ENCODE peak calls at places on chromosome 9, in five cellular contexts. Q is effector memory CD4-positive, alpha-beta T cell; G is PC-3; F is thoracic aorta; M is pancreas. U is an unnamed sample. For H3K36me3, the result is how much of the 10 kb centered on the place peaks cover.

GRCh38 chr9:23851024-23851629 is 25.1 kb upstream of the ELAVL2 start:
- DNase-seq in Q (no peak), G (no peak), F (no peak), M (peak), U (no peak)

GRCh38 chr9:83544002-83544698 is 5.9 kb upstream of the FRMD3 start:
- DNase-seq in Q (no peak), G (peak), F (no peak), M (no peak), U (peak)

GRCh38 chr9:132128191-132128590 is 33.7 kb upstream of the NTNG2 start:
- DNase-seq in Q (no peak), G (no peak), F (no peak), M (no peak), U (no peak)

GRCh38 chr9:120904061-120904998 is 22.3 kb downstream of the TRAF1 start:
- DNase-seq in Q (peak), G (no peak), F (no peak), M (no peak), U (no peak)

GRCh38 chr9:89153618-89154017 is 25.0 kb downstream of the SHC3 start:
- DNase-seq in Q (no peak), G (peak), F (peak), M (no peak), U (peak)

GRCh38 chr9:14829204-14829603 is 81.0 kb downstream of the FREM1 start:
- DNase-seq in Q (no peak), G (no peak), F (no peak), M (no peak), U (no peak)

GRCh38 chr9:13049223-13049622 is 230.3 kb downstream of the MPDZ start:
- DNase-seq in Q (no peak), G (no peak), F (no peak), M (no peak), U (no peak)

GRCh38 chr9:91711755-91712591 is 238.1 kb downstream of the ROR2 start:
- DNase-seq in Q (no peak), G (peak), F (no peak), M (no peak), U (no peak)

GRCh38 chr9:123269316-123269715 is 930 bp upstream of the STRBP start:
- DNase-seq in Q (no peak), G (no peak), F (no peak), M (no peak), U (no peak)

GRCh38 chr9:90858505-90858904 is 56.9 kb downstream of the SYK start:
- DNase-seq in Q (no peak), G (no peak), F (no peak), M (no peak), U (no peak)

GRCh38 chr9:37583522-37584121 is 7.4 kb upstream of the FBXO10 start:
- DNase-seq in Q (no peak), G (no peak), F (no peak), M (no peak), U (no peak)

GRCh38 chr9:79220246-79220645 is 351.5 kb upstream of the TLE4 start:
- DNase-seq in Q (no peak), G (no peak), F (no peak), M (no peak), U (no peak)

GRCh38 chr9:82117528-82117927 is 129.0 kb downstream of the SPATA31D1 start:
- DNase-seq in Q (no peak), G (no peak), F (no peak), M (no peak), U (no peak)

GRCh38 chr9:112249277-112249676 is 74.2 kb upstream of the SUSD1 start:
- DNase-seq in Q (no peak), G (peak), F (no peak), M (no peak), U (no peak)

GRCh38 chr9:13358128-13358527 is 78.6 kb upstream of the MPDZ start:
- DNase-seq in Q (no peak), G (peak), F (no peak), M (no peak), U (peak)

GRCh38 chr9:37676411-37676830 is 25.7 kb downstream of the FRMPD1 start:
- DNase-seq in Q (no peak), G (no peak), F (no peak), M (no peak), U (no peak)

GRCh38 chr9:130034570-130034969 is 8.4 kb downstream of the FNBP1 start:
- DNase-seq in Q (no peak), G (peak), F (no peak), M (no peak), U (no peak)

GRCh38 chr9:89622933-89623861 is 18.4 kb downstream of the GADD45G start:
- DNase-seq in Q (no peak), G (no peak), F (no peak), M (no peak), U (no peak)

GRCh38 chr9:4955836-4956235 is 29.2 kb upstream of the JAK2 start:
- DNase-seq in Q (no peak), G (peak), F (no peak), M (no peak), U (no peak)

GRCh38 chr9:89483592-89484474 is 14.1 kb downstream of the SEMA4D start:
- DNase-seq in Q (peak), G (no peak), F (no peak), M (no peak), U (no peak)

GRCh38 chr9:123349691-123350480 is 6.1 kb upstream of the CRB2 start:
- DNase-seq in Q (peak), G (peak), F (no peak), M (no peak), U (no peak)

GRCh38 chr9:34517185-34517584 is 5.6 kb downstream of the ENHO start:
- DNase-seq in Q (no peak), G (no peak), F (no peak), M (no peak), U (no peak)

GRCh38 chr9:35666045-35666444 is 1.1 kb upstream of the ARHGEF39 start:
- DNase-seq in Q (no peak), G (no peak), F (no peak), M (no peak), U (no peak)

GRCh38 chr9:94950733-94951590 is 224.5 kb downstream of the AOPEP start:
- DNase-seq in Q (no peak), G (no peak), F (no peak), M (no peak), U (no peak)

GRCh38 chr9:70641631-70642030 is 227.2 kb upstream of the KLF9 start:
- DNase-seq in Q (no peak), G (no peak), F (no peak), M (no peak), U (no peak)

GRCh38 chr9:127500862-127501261 is 49.6 kb downstream of the LRSAM1 start:
- DNase-seq in Q (no peak), G (no peak), F (no peak), M (peak), U (no peak)
- H3K36me3 ChIP-seq in Q (under half), G (under half), F (under half), M (under half), U (under half)

DNA sequence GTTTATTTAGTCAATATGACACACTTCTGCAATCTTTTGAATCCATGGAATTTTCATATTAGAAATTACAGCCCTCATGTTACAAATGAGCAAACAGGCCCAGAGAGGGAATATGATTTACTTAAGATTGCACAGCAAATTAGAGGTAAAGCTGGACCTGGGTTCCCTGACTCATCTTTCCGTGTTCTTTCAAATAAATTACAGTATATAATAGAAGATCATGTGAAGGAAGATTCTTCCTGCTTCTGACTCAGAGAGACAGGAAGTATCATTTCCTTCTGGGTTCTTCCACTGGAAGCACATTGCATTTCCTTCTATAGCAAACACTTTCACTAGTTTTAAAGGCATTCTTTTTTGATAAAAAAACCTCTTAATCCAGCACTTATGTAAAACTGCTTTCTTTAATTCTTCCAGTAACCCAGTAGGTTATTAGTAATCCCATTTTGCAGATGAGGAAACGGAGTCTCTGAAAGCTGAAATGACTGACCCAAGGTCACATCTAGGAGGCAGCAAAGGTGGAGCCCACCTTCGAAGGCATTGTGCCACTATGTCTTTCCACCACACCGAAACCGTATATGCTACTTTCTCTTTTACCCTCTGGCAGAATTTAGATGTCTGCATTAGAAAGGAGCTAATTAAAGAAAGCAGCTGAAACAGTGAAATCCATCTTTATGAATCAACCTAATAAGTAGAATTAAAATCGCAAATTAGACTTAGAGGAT is 566.7 kb upstream of the KLF4 start:
- DNase-seq in Q (no peak), G (peak), F (no peak), M (no peak), U (no peak)
- H3K4me3 ChIP-seq in Q (no peak), G (peak), F (no peak), M (no peak), U (no peak)

DNA sequence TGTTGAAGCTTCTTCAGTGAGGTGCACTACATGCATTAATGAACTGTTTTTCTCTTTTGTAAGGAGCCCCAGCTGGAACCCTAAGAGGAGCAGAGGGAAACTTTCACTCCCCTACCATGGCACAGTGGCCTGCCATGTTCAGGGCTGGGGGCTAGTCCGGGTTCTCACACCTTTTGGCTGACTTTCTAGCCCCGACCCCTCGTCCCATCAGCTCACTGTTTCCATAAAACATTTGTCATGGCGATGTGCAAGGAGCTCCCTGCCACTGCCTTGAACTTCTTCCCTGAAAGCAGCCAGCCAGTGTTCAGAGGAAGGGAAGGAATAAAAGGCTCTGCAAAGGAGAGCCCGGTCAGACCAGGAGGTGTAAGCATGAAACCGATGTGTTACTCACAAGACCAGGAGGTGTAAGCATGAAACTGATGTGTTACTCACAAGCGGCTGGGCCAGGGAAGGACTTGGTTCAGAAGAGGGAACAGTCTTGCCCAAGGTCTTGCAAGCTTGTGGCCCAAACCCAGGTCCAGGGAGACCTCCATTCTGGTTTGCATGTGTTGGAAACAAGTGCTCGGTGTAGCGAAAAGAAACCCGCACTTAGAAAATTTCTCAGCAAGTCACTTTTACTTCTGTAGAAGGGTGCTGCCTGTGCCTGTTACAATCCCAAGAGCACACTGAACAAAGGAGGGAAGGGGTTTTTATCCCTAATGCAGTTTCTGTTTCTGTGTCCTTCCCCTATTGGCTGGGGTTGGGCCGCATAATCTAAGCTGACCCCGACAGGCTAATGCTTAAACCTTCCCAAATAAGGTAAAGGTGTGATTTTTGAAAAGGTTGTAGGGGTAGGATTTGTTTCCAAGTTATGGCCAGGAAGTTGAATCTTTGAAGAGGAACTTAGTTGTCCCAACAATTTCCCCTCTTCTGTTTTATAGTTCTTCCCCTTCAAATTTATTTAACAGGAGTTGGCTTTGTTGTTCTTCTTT is 3.4 kb upstream of the ABO start:
- DNase-seq in Q (no peak), G (no peak), F (no peak), M (no peak), U (no peak)
- H3K36me3 ChIP-seq in Q (under half), G (under half), F (under half), M (under half), U (under half)

DNA sequence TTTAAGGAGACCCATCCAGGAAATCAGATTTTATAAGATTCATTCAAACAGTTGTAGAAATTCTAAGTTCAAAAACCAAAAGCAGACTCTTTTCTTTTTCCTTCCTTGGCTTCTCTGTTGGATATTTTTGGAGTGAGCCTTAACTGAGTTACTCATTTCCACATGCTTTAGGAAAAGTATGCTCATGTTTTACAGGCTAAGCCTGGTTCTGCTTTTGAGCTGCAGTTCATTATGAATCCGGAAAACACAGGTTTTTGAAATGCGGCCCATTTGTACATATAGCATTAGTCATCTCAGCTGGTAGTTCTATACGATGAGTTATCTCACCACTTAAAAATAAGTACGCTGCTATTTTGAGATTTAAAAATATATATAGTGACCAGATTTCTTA is 156.6 kb upstream of the DMRT1 start:
- DNase-seq in Q (no peak), G (peak), F (no peak), M (no peak), U (no peak)
- H3K4me3 ChIP-seq in Q (no peak), G (peak), F (peak), M (no peak), U (no peak)

GRCh38 chr9:108889649-108890067 is 27.6 kb downstream of the ACTL7A start:
- DNase-seq in Q (no peak), G (no peak), F (no peak), M (no peak), U (no peak)

GRCh38 chr9:108897324-108898096 is 35.4 kb downstream of the ACTL7A start:
- DNase-seq in Q (no peak), G (no peak), F (no peak), M (no peak), U (no peak)

GRCh38 chr9:108894225-108894997 is 32.3 kb downstream of the ACTL7A start:
- DNase-seq in Q (no peak), G (no peak), F (no peak), M (no peak), U (no peak)
- H3K36me3 ChIP-seq in Q (half or more), G (under half), F (half or more), M (half or more), U (under half)

DNA sequence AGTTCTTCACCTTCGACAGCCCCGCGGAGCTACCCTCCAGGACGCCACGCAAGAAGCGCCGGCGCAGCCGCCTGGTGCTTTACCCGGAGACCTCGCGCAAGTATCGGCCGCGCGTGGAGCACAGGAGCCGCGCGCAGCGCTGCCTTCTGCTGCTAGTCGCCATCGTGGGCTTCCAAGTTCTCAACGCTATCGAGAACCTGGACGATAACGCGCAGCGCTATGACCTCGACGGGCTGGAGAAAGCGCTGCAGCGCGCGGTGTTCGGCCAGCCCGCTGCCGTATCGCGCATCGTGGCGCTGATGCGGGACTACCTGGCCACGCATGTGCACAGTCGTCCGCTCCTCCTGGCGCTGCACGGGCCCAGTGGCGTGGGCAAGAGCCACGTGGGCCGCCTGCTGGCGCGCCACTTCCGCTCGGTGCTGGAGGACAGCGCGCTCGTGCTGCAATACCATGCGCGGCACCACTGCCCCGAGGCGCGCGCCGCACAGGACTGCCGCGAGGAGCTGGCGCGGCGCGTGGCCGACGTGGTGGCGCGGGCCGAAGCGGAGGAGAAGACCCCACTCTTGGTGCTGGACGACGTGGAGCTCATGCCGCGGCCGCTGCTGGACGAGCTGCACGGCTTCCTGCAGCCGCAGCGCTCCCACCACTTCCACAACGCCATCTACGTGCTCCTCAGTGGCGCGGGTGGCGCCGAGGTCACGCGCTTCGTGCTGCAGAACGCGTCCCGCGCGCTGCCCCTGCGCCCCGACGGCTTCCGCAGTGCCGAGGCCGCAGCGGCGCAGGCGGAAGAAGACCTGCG is 1.6 kb downstream of the TOR4A start:
- DNase-seq in Q (no peak), G (no peak), F (no peak), M (no peak), U (no peak)
- H3K4me3 ChIP-seq in Q (no peak), G (no peak), F (no peak), M (no peak), U (peak)

DNA sequence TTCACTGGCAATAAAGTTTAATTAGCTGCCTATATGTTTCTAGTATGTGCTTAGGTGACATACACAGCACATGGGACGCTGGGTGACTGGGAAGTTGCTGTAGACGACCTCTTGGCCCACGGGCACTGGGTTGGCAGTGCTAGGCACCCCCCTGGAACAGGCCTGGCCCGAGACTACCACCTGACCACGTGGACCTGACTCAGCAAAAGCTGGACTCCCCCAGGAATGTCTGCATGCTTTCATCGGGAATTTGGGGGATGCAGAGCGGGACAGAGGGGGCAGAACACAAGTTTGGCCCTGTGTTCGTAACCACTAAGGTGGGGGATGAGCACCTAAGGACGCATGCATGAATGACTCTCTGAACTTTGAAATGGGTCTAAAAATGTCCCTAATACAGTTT is 16.6 kb upstream of the INPP5E start:
- DNase-seq in Q (no peak), G (no peak), F (no peak), M (no peak), U (no peak)
- H3K36me3 ChIP-seq in Q (half or more), G (under half), F (half or more), M (half or more), U (under half)

GRCh38 chr9:114384836-114385411 is 2.9 kb downstream of the AKNA start:
- DNase-seq in Q (no peak), G (no peak), F (no peak), M (no peak), U (no peak)
- H3K4me3 ChIP-seq in Q (peak), G (peak), F (peak), M (no peak), U (no peak)